ENCODE peak calls at places on chromosomes 16 and 17, in eight cellular contexts. F, Q, D, T, V, P, C and K are unnamed samples.
A peak's percentile ranks its signal among the peaks of the same experiment; 100 is the strongest.

GRCh38 chr16:4496305-4496704 is 20.1 kb downstream of the HMOX2 start:
- DNase-seq in T (no peak), F (no peak), C (no peak), D (peak; percentile 71), V (no peak), Q (no peak), P (no peak), K (peak; percentile 95)

GRCh38 chr16:50802958-50803357 is 61.1 kb downstream of the CYLD start:
- DNase-seq in C (no peak), F (no peak), D (no peak), Q (no peak), V (no peak), T (no peak), P (no peak), K (no peak)

GRCh38 chr16:80725566-80726162 is 78.7 kb downstream of the CDYL2 start:
- DNase-seq in V (no peak), P (no peak), Q (no peak), D (no peak), T (no peak), C (no peak), F (no peak), K (no peak)

GRCh38 chr17:68441064-68441770 is 16.1 kb downstream of the WIPI1 start:
- DNase-seq in P (no peak), F (no peak), V (no peak), Q (no peak), C (no peak), D (no peak), T (no peak), K (no peak)

GRCh38 chr16:4984174-4985000 is 26.3 kb downstream of the SEC14L5 start:
- DNase-seq in Q (no peak), D (no peak), V (no peak), C (no peak), P (no peak), T (no peak), F (no peak), K (no peak)

GRCh38 chr17:36027776-36028175 is 10.0 kb upstream of the CCL23 start:
- DNase-seq in D (no peak), Q (no peak), P (no peak), C (no peak), V (no peak), F (no peak), T (no peak), K (no peak)

GRCh38 chr16:50490828-50491227 is 57.4 kb upstream of the NKD1 start:
- DNase-seq in C (no peak), T (no peak), F (no peak), Q (no peak), V (no peak), P (no peak), D (no peak), K (no peak)

GRCh38 chr16:21009815-21010214 is 109.2 kb downstream of the LYRM1 start:
- DNase-seq in P (no peak), V (no peak), D (no peak), T (no peak), F (no peak), C (no peak), Q (no peak), K (no peak)

GRCh38 chr17:81031571-81032550 is 3.1 kb upstream of the BAIAP2 start:
- DNase-seq in V (no peak), F (no peak), C (no peak), Q (no peak), D (no peak), P (no peak), T (no peak), K (no peak)

GRCh38 chr16:12082207-12082606 is 105.7 kb downstream of the SNX29 start:
- DNase-seq in V (no peak), F (no peak), C (peak; percentile 8), P (no peak), D (no peak), T (no peak), Q (no peak), K (no peak)

GRCh38 chr16:88781140-88782077 is 3.6 kb downstream of the PIEZO1 start:
- DNase-seq in V (peak; percentile 69), F (peak; percentile 63), Q (no peak), D (no peak), T (peak; percentile 35), C (no peak), P (no peak), K (no peak)

GRCh38 chr17:47192549-47192948 is 3.5 kb upstream of the CDC27 start:
- DNase-seq in T (no peak), D (peak; percentile 27), V (no peak), F (no peak), C (no peak), P (no peak), Q (no peak), K (no peak)

GRCh38 chr17:44359001-44359400 is 4.7 kb downstream of the FAM171A2 start:
- DNase-seq in P (no peak), F (no peak), V (no peak), T (no peak), Q (no peak), C (no peak), D (no peak), K (no peak)

GRCh38 chr16:24844101-24845030 is 1.4 kb upstream of the SLC5A11 start:
- DNase-seq in T (no peak), V (no peak), D (peak; percentile 43), Q (no peak), C (no peak), P (no peak), F (no peak), K (peak; percentile 80)

GRCh38 chr16:86663691-86664517 is 85.6 kb downstream of the FOXL1 start:
- DNase-seq in D (no peak), T (no peak), F (no peak), Q (no peak), C (no peak), P (no peak), V (no peak), K (no peak)

GRCh38 chr16:70390774-70391173 is 44.1 kb downstream of the DDX19A start:
- DNase-seq in D (no peak), T (no peak), P (no peak), Q (no peak), F (no peak), C (no peak), V (no peak), K (no peak)

GRCh38 chr17:3792481-3792880 is 8.5 kb downstream of the ITGAE start:
- DNase-seq in P (no peak), T (no peak), C (no peak), F (no peak), V (no peak), D (no peak), Q (no peak), K (no peak)